ENCODE peak calls at places on chromosomes 3 and 15, in five cellular contexts. One of them, this sample, is unnamed.

GRCh38 chr3:52682016-52682415 is 3.7 kb downstream of the PBRM1 start:
- DNase-seq in GM23248: peak
- DNase-seq in ELR: peak
- DNase-seq in activated CD4-positive, alpha-beta T cell treated with anti-CD3 and anti-CD28 coated beads, Interleukin-2, amount 50 U/mL, for 48 hours: peak
- DNase-seq in RWPE1: no peak
- DNase-seq in this sample: no peak

GRCh38 chr3:9779721-9780450 is 10.1 kb upstream of the CAMK1 start:
- DNase-seq in ELR: no peak
- DNase-seq in activated CD4-positive, alpha-beta T cell treated with anti-CD3 and anti-CD28 coated beads, Interleukin-2, amount 50 U/mL, for 48 hours: peak
- DNase-seq in GM23248: no peak
- DNase-seq in RWPE1: no peak
- DNase-seq in this sample: no peak

GRCh38 chr15:43526261-43526930 is 9.0 kb downstream of the MAP1A start:
- DNase-seq in RWPE1: no peak
- DNase-seq in GM23248: no peak
- DNase-seq in ELR: no peak
- DNase-seq in activated CD4-positive, alpha-beta T cell treated with anti-CD3 and anti-CD28 coated beads, Interleukin-2, amount 50 U/mL, for 48 hours: no peak
- DNase-seq in this sample: no peak

GRCh38 chr3:152019516-152019915 is 146.1 kb downstream of the SUCNR1 start:
- DNase-seq in activated CD4-positive, alpha-beta T cell treated with anti-CD3 and anti-CD28 coated beads, Interleukin-2, amount 50 U/mL, for 48 hours: no peak
- DNase-seq in ELR: peak
- DNase-seq in RWPE1: no peak
- DNase-seq in GM23248: peak
- DNase-seq in this sample: no peak

GRCh38 chr3:184230603-184231528 is 1.5 kb downstream of the VWA5B2 start:
- DNase-seq in RWPE1: peak
- DNase-seq in GM23248: peak
- DNase-seq in ELR: no peak
- DNase-seq in activated CD4-positive, alpha-beta T cell treated with anti-CD3 and anti-CD28 coated beads, Interleukin-2, amount 50 U/mL, for 48 hours: no peak
- DNase-seq in this sample: no peak

GRCh38 chr3:133461291-133461690 is 61.4 kb downstream of the BFSP2 start:
- DNase-seq in activated CD4-positive, alpha-beta T cell treated with anti-CD3 and anti-CD28 coated beads, Interleukin-2, amount 50 U/mL, for 48 hours: no peak
- DNase-seq in ELR: no peak
- DNase-seq in RWPE1: peak
- DNase-seq in GM23248: no peak
- DNase-seq in this sample: no peak

GRCh38 chr15:98898122-98898521 is 109.5 kb downstream of the PGPEP1L start:
- DNase-seq in RWPE1: no peak
- DNase-seq in ELR: no peak
- DNase-seq in activated CD4-positive, alpha-beta T cell treated with anti-CD3 and anti-CD28 coated beads, Interleukin-2, amount 50 U/mL, for 48 hours: no peak
- DNase-seq in GM23248: no peak
- DNase-seq in this sample: no peak

GRCh38 chr3:181384970-181385369 is 326.8 kb upstream of the SOX2 start:
- DNase-seq in ELR: no peak
- DNase-seq in GM23248: no peak
- DNase-seq in RWPE1: no peak
- DNase-seq in activated CD4-positive, alpha-beta T cell treated with anti-CD3 and anti-CD28 coated beads, Interleukin-2, amount 50 U/mL, for 48 hours: no peak
- DNase-seq in this sample: no peak

GRCh38 chr3:146640361-146640760 is 35.2 kb upstream of the PLSCR5 start:
- DNase-seq in GM23248: no peak
- DNase-seq in RWPE1: no peak
- DNase-seq in activated CD4-positive, alpha-beta T cell treated with anti-CD3 and anti-CD28 coated beads, Interleukin-2, amount 50 U/mL, for 48 hours: no peak
- DNase-seq in ELR: no peak
- DNase-seq in this sample: no peak

GRCh38 chr3:8253201-8253600 is 248.4 kb upstream of the LMCD1 start:
- DNase-seq in RWPE1: no peak
- DNase-seq in activated CD4-positive, alpha-beta T cell treated with anti-CD3 and anti-CD28 coated beads, Interleukin-2, amount 50 U/mL, for 48 hours: no peak
- DNase-seq in ELR: no peak
- DNase-seq in GM23248: no peak
- DNase-seq in this sample: no peak

GRCh38 chr15:58981808-58982475 is 5.5 kb upstream of the RNF111 start:
- DNase-seq in activated CD4-positive, alpha-beta T cell treated with anti-CD3 and anti-CD28 coated beads, Interleukin-2, amount 50 U/mL, for 48 hours: no peak
- DNase-seq in RWPE1: no peak
- DNase-seq in GM23248: no peak
- DNase-seq in ELR: no peak
- DNase-seq in this sample: no peak

GRCh38 chr15:60184579-60184978 is 180.5 kb downstream of the FOXB1 start:
- DNase-seq in ELR: peak
- DNase-seq in GM23248: peak
- DNase-seq in activated CD4-positive, alpha-beta T cell treated with anti-CD3 and anti-CD28 coated beads, Interleukin-2, amount 50 U/mL, for 48 hours: no peak
- DNase-seq in RWPE1: peak
- DNase-seq in this sample: peak

GRCh38 chr15:82139823-82140268 is 94.0 kb upstream of the MEX3B start:
- DNase-seq in RWPE1: peak
- DNase-seq in activated CD4-positive, alpha-beta T cell treated with anti-CD3 and anti-CD28 coated beads, Interleukin-2, amount 50 U/mL, for 48 hours: no peak
- DNase-seq in GM23248: peak
- DNase-seq in ELR: peak
- DNase-seq in this sample: no peak

GRCh38 chr15:74417230-74417629 is 16.5 kb downstream of the SEMA7A start:
- DNase-seq in GM23248: peak
- DNase-seq in ELR: peak
- DNase-seq in RWPE1: no peak
- DNase-seq in activated CD4-positive, alpha-beta T cell treated with anti-CD3 and anti-CD28 coated beads, Interleukin-2, amount 50 U/mL, for 48 hours: no peak
- DNase-seq in this sample: no peak